ENCODE peak calls at places on chromosomes 1 and 21, in four cellular contexts. S is IMR-90, G is K562, E is GM12878. L is an unnamed sample.

GRCh38 chr1:211699059-211699458 is 23.6 kb upstream of the NEK2 start:
- DNase-seq in S (no peak), G (no peak), E (no peak), L (no peak)

GRCh38 chr1:212700892-212701819 is 1.5 kb upstream of the BATF3 start:
- DNase-seq in S (peak), G (peak), E (no peak), L (peak)

GRCh38 chr1:162376754-162377153 is at the start of gene SPATA46:
- DNase-seq in S (no peak), G (no peak), E (no peak), L (no peak)

GRCh38 chr1:184429342-184429741 is 42.5 kb downstream of the C1orf21 start:
- DNase-seq in S (no peak), G (no peak), E (no peak), L (no peak)

GRCh38 chr1:8197493-8198282 is 120.2 kb upstream of the SLC45A1 start:
- DNase-seq in S (peak), G (peak), E (no peak), L (peak)

GRCh38 chr21:25999935-26000582 is 170.5 kb downstream of the APP start:
- DNase-seq in S (no peak), G (no peak), E (no peak), L (no peak)

GRCh38 chr1:110151175-110151715 is 951 bp downstream of the SLC6A17 start:
- DNase-seq in S (no peak), G (no peak), E (no peak), L (no peak)

GRCh38 chr1:39828734-39829133 is 40.1 kb upstream of the BMP8B start:
- DNase-seq in S (no peak), G (no peak), E (no peak), L (no peak)

GRCh38 chr1:14598007-14598497 is 433 bp upstream of the KAZN start:
- DNase-seq in S (no peak), G (peak), E (no peak), L (no peak)

DNA sequence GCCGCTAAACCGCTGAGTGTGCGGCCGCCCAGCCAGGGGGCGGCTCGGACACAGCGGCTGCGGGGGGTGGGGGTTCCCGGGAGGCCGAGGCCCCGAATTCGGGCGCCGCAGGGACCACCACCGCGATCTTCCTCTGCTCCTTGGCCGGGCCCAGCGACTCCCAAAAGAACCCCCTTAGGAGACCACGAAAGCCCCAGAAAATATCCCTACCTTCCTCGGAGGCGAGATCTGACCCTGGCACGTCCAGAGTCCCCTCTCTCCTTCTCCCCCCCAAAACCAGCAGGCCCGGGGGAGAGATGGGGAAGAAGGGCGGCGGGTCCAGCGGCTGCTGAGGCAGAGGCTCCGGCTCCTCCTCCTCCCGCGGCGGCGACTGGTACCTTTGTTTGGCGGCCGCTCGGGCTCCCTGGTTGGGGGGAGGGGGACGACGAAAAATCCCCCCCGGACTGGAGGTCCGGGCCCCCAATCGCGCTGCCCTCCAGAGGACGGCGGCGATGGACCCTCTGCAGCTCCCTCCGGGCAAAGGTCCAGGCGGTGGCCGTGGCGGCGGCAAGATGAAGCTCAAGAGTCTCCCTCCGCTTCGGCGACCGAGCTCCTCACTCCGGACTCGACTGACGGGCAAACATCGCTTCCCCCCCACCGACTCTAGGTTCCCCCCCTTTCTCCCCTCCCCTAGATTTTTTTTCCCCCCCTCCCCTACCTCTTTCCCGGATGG is at the start of gene ARID4B:
- DNase-seq in S (no peak), G (peak), E (no peak), L (no peak)
- TF ChIP-seq FOS in S (no peak), G (no peak), E (no peak), L (no peak)

GRCh38 chr1:46303872-46304326 is 401 bp downstream of the UQCRH start:
- DNase-seq in S (no peak), G (no peak), E (no peak), L (peak)

GRCh38 chr1:46303038-46303871 is at the start of the genes LRRC41 and UQCRH:
- DNase-seq in S (peak), G (peak), E (peak), L (peak)

GRCh38 chr1:46309401-46310159 is 6.1 kb downstream of the UQCRH start:
- DNase-seq in S (no peak), G (no peak), E (no peak), L (no peak)

GRCh38 chr1:46302091-46303037 is 1.1 kb downstream of the LRRC41 start:
- DNase-seq in S (peak), G (peak), E (no peak), L (peak)

GRCh38 chr1:46306159-46306530 is 2.6 kb downstream of the UQCRH start:
- DNase-seq in S (no peak), G (no peak), E (no peak), L (no peak)
- H3K4me2 ChIP-seq in S (no peak), G (peak), E (peak), L (peak)

GRCh38 chr1:20223659-20224058 is 37.3 kb upstream of the PLA2G2C start:
- DNase-seq in S (no peak), G (no peak), E (no peak), L (no peak)
- TF ChIP-seq FOS in S (no peak), G (no peak), E (no peak), L (no peak)

GRCh38 chr1:206558794-206559660 is 51.7 kb downstream of the RASSF5 start:
- DNase-seq in S (no peak), G (no peak), E (no peak), L (no peak)
- H3K4me2 ChIP-seq in S (no peak), G (peak), E (peak), L (no peak)

GRCh38 chr1:173057984-173058383 is 7.2 kb upstream of the TNFSF18 start:
- DNase-seq in S (no peak), G (no peak), E (no peak), L (no peak)

GRCh38 chr1:173056355-173056754 is 5.6 kb upstream of the TNFSF18 start:
- DNase-seq in S (no peak), G (no peak), E (no peak), L (no peak)

GRCh38 chr1:173064011-173064410 is 13.3 kb upstream of the TNFSF18 start:
- DNase-seq in S (peak), G (no peak), E (no peak), L (peak)

DNA sequence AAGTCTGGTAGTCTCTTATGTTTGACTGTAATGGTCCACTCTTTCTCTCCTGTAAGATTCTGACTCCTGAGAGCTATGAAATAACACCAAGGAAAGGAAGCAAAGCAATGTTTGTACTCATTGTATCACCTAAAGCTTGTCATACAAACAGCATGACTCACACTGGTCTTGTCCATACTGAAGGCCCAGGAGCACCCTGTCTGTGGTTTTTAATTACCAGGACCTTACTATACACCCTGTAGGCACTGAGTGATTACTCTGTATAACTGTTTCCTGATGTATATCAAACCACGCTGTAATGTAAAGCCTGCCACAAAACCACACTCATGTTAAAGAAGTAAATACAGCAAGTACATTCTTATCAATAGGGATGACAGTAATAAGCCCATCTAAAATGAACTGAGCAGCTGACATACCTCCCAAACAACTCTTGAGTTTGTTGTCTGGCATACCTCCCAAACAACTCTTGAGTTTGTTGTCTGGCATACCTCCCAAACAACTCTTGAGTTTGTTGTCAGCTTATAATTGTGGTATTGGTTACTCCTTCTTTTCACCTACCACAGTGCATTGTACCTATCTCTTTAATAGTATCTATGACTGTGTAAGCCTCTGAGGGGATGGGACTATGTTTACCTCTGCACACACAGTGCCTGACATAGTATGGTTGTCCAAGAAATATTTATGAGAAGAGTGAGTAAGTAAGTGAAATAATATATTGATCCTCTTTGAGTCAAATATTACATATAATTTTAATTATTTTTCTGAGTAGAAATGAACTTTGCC is 11.6 kb upstream of the TNFSF18 start:
- DNase-seq in S (peak), G (no peak), E (no peak), L (peak)
- TF ChIP-seq FOS in S (peak), G (no peak), E (no peak), L (peak)